ENCODE peak calls at places on chromosomes 16 and 17, in seven cellular contexts. S, Z, I, Q, K, J and T are unnamed samples.

GRCh38 chr16:66580605-66581209 is 1.4 kb downstream of the CMTM2 start:
- DNase-seq in S (no peak), Z (peak), I (no peak), Q (no peak), K (peak), J (no peak), T (no peak)

GRCh38 chr17:82487898-82488297 is 29.4 kb downstream of the NARF start:
- DNase-seq in S (no peak), Z (no peak), I (no peak), Q (no peak), K (peak), J (no peak), T (no peak)

GRCh38 chr17:50728881-50729765 is 9.7 kb downstream of the LUC7L3 start:
- DNase-seq in S (no peak), Z (no peak), I (no peak), Q (no peak), K (no peak), J (no peak), T (no peak)

GRCh38 chr17:29279397-29280070 is 14.4 kb downstream of the NUFIP2 start:
- DNase-seq in S (no peak), Z (no peak), I (no peak), Q (no peak), K (no peak), J (no peak), T (no peak)

GRCh38 chr17:68248199-68248825 is 469 bp downstream of the AMZ2 start:
- DNase-seq in S (no peak), Z (peak), I (no peak), Q (no peak), K (peak), J (peak), T (peak)

GRCh38 chr16:886802-887731 is 83.7 kb downstream of the LMF1 start:
- DNase-seq in S (no peak), Z (no peak), I (no peak), Q (no peak), K (peak), J (no peak), T (no peak)

GRCh38 chr17:6239237-6239798 is 169.1 kb downstream of the WSCD1 start:
- DNase-seq in S (no peak), Z (peak), I (no peak), Q (no peak), K (peak), J (no peak), T (no peak)

GRCh38 chr17:73393962-73394361 is 82.2 kb upstream of the CDC42EP4 start:
- DNase-seq in S (no peak), Z (peak), I (no peak), Q (no peak), K (peak), J (no peak), T (no peak)

GRCh38 chr16:11084484-11085024 is 140.2 kb downstream of the CLEC16A start:
- DNase-seq in S (no peak), Z (peak), I (no peak), Q (no peak), K (peak), J (no peak), T (no peak)

GRCh38 chr16:57382535-57383275 is 10.4 kb downstream of the CX3CL1 start:
- DNase-seq in S (no peak), Z (no peak), I (no peak), Q (no peak), K (peak), J (no peak), T (no peak)

GRCh38 chr16:27959914-27960313 is 103.6 kb downstream of the GSG1L start:
- DNase-seq in S (no peak), Z (no peak), I (no peak), Q (no peak), K (peak), J (no peak), T (no peak)

GRCh38 chr17:4375039-4375748 is 8.7 kb upstream of the UBE2G1 start:
- DNase-seq in S (no peak), Z (no peak), I (no peak), Q (no peak), K (peak), J (no peak), T (peak)

GRCh38 chr16:69930117-69930776 is 20.9 kb upstream of the CLEC18A start:
- DNase-seq in S (peak), Z (peak), I (peak), Q (peak), K (peak), J (peak), T (peak)

GRCh38 chr17:64118452-64118979 is 11.4 kb downstream of the ERN1 start:
- DNase-seq in S (no peak), Z (no peak), I (no peak), Q (no peak), K (peak), J (peak), T (no peak)

GRCh38 chr16:55701442-55702319 is 45.9 kb downstream of the SLC6A2 start:
- DNase-seq in S (peak), Z (peak), I (peak), Q (no peak), K (no peak), J (peak), T (peak)

GRCh38 chr16:82891918-82892317 is 265.1 kb downstream of the CDH13 start:
- DNase-seq in S (no peak), Z (no peak), I (no peak), Q (no peak), K (no peak), J (no peak), T (no peak)

GRCh38 chr16:22355487-22355908 is 18.9 kb downstream of the CDR2 start:
- DNase-seq in S (no peak), Z (no peak), I (no peak), Q (no peak), K (no peak), J (no peak), T (peak)

GRCh38 chr17:19346351-19347255 is 15.9 kb downstream of the B9D1 start:
- DNase-seq in S (no peak), Z (peak), I (no peak), Q (no peak), K (peak), J (peak), T (no peak)

GRCh38 chr17:57407287-57408063 is 151.2 kb downstream of the MSI2 start:
- DNase-seq in S (no peak), Z (peak), I (peak), Q (no peak), K (no peak), J (no peak), T (no peak)

GRCh38 chr16:48535831-48536599 is 74.0 kb downstream of the N4BP1 start:
- DNase-seq in S (no peak), Z (no peak), I (no peak), Q (no peak), K (peak), J (no peak), T (peak)

GRCh38 chr16:600781-601180 is 10.9 kb downstream of the RAB40C start:
- DNase-seq in S (no peak), Z (no peak), I (no peak), Q (no peak), K (peak), J (no peak), T (no peak)

GRCh38 chr17:49358638-49359247 is 3.3 kb downstream of the ZNF652 start:
- DNase-seq in S (no peak), Z (no peak), I (no peak), Q (no peak), K (peak), J (no peak), T (peak)

DNA sequence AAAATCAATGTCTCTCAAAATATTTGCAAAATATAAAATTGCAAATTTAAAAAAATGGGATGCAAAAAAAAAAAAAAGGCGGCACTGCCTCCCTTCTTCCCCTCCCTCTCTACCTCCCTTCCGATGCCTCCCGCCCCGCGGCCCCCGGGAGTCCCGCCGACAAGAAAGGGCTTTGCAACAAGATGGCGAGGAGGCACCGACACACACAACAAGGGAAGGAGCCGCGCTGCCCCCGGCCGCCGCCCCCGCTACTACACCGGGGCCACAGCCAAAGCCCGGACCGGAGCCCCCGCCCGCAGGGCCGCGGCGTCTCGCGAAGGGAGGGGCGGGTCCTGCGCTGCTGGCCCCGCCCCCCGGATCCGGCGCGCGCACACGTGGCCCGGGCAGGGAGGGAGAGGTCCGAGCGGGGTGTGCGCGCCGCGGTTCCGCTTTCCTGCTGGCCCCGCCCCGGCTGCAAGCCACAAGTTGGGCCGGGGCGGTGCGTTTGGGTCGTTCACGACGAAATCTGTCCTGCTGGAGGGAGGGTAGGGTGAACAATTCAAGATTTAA is at the start of gene MNT:
- DNase-seq in S (peak), Z (peak), I (peak), Q (peak), K (peak), J (peak), T (peak)
- TF ChIP-seq CTCF in S (no peak), Z (no peak), I (peak), Q (no peak), K (no peak), J (no peak), T (no peak)

DNA sequence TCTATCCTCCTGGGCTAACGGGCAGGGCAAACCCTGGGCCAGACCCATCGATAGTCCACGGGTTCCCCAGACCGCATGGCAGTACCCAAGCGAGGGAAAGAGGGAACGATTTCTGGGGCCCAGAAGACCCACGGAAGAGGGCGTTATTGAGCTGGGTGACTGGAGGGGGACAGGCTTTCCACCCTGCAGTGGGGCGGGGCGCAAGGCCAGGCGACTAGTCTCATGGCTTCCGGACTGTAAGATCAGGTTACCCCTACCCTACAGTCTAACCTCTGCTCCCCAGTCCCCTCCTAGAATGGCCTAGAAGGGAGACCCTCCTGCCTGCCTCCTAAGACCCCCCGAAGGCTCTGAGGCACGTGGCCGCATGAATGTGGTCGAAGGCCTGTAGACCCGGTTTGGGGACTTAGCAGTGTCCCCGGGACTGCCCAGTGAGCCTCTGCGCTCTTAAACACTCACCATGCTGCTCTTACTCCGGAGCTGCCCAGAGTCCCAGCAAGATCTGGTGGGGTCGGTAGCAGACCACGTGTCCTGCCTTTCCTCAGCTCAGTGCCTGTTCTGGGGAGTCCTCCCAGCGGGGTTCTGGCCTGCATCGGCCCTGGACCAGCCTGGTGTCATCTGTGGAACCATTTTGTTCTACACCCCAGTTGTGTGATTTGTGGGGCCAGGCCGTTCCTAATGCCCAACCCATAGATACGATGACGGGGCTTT is 13.1 kb upstream of the AURKB start:
- DNase-seq in S (peak), Z (peak), I (peak), Q (peak), K (peak), J (peak), T (peak)
- TF ChIP-seq CTCF in S (no peak), Z (peak), I (no peak), Q (no peak), K (peak), J (no peak), T (peak)

DNA sequence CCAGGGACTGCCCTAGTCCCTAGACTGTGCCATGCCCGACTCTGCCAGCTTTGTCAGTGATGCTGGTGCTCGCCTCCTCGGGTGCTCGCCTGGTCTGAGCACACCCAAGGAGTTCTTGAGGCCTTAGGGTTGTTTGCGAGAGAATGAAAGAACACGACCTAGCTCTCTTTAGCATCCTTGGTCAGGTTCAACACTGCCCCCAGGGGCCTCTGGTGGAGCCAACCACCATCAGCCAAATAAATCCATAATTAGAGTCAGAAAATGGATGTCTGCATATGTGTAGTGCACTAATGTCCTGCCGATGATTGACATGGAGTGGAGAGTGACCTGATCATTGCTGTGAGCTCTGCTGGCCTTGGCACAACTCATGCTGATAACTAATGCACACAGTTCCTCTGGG is 8.2 kb upstream of the STH start:
- DNase-seq in S (no peak), Z (no peak), I (no peak), Q (no peak), K (peak), J (no peak), T (no peak)
- TF ChIP-seq CTCF in S (no peak), Z (peak), I (peak), Q (no peak), K (peak), J (no peak), T (no peak)

DNA sequence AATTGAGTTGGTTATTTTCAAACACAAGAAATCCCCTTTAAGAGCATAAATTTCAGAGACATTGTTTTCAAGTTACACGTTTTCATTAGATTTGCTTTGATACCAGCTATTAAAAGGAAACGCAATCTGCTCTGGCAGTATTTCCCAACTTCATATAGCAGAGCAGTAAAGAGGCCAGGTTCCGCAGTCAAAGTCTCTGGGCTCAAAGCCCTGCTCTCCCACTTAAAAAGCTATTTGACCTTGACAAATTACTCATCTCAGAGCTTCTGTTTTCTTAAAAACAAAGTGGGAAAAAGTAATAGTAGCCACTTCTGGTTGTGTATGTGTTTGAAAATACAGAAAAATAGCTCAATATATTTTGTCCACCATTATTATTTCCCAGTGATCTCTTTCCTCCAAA is 89.7 kb upstream of the CDYL2 start:
- DNase-seq in S (no peak), Z (no peak), I (no peak), Q (no peak), K (peak), J (no peak), T (no peak)
- TF ChIP-seq CTCF in S (no peak), Z (no peak), I (no peak), Q (no peak), K (no peak), J (no peak), T (no peak)

GRCh38 chr16:50369133-50369804 is 481 bp upstream of the BRD7 start:
- DNase-seq in S (no peak), Z (no peak), I (no peak), Q (no peak), K (peak), J (no peak), T (no peak)
- TF ChIP-seq CTCF in S (peak), Z (no peak), I (no peak), Q (peak), K (no peak), J (no peak), T (no peak)

DNA sequence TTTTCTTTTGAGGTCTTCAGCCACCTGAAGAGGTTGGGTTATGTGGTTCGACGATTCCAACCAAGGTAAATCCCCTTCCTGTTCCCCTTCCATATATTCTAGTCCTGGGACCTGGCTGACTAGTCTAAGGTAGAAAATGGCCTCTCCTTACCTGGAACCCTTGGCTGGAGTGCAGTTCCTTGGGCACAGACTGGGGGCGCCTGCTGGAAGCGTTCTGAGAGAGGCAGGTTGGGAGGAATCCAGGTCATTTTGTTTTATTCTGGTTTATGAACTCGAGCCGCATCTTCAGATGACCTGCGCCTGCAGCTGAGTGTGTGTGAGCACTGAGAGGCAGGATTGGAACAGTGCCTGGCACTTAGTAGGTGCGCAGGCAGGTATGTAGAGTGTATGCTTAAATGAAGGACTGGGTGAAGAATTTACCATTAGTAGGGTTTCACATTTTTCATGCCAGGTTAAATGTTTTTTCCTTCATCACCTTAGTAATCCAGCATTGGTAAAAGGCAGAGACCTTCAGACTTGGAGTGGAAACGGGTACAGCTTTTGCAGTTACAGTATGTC is 2.7 kb downstream of the TSEN54 start:
- DNase-seq in S (peak), Z (no peak), I (no peak), Q (no peak), K (no peak), J (no peak), T (no peak)
- TF ChIP-seq CTCF in S (no peak), Z (no peak), I (no peak), Q (no peak), K (no peak), J (no peak), T (no peak)